ENCODE peak calls at places on chromosome 17, in five cellular contexts. One of them, this sample, is unnamed. For H3K9me3, the result is how much of the 10 kb centered on the place peaks cover.

GRCh38 chr17:75721463-75722011 is 278 bp downstream of the ITGB4 start:
- DNase-seq in H9: no peak
- DNase-seq in H1: peak
- DNase-seq in trophoblast cell: no peak
- DNase-seq in neuronal stem cell: no peak
- DNase-seq in this sample: no peak

GRCh38 chr17:47948706-47949196 is 7.4 kb downstream of the PNPO start:
- DNase-seq in H1: no peak
- DNase-seq in H9: no peak
- DNase-seq in trophoblast cell: no peak
- DNase-seq in neuronal stem cell: no peak
- DNase-seq in this sample: no peak

GRCh38 chr17:64223931-64224657 is 39.0 kb downstream of the TEX2 start:
- DNase-seq in trophoblast cell: no peak
- DNase-seq in H1: no peak
- DNase-seq in neuronal stem cell: no peak
- DNase-seq in H9: no peak
- DNase-seq in this sample: no peak

GRCh38 chr17:77579131-77579530 is 379.4 kb upstream of the TNRC6C start:
- DNase-seq in neuronal stem cell: no peak
- DNase-seq in H1: no peak
- DNase-seq in trophoblast cell: no peak
- DNase-seq in H9: no peak
- DNase-seq in this sample: no peak

GRCh38 chr17:42389135-42389417 is 834 bp upstream of the STAT3 start:
- DNase-seq in neuronal stem cell: no peak
- DNase-seq in trophoblast cell: no peak
- DNase-seq in H9: no peak
- DNase-seq in H1: no peak
- DNase-seq in this sample: no peak

GRCh38 chr17:49993423-49994037 is 1.5 kb downstream of the DLX3 start:
- DNase-seq in H9: peak
- DNase-seq in trophoblast cell: peak
- DNase-seq in H1: peak
- DNase-seq in neuronal stem cell: no peak
- DNase-seq in this sample: no peak

GRCh38 chr17:78779848-78780247 is 2.2 kb downstream of the CYTH1 start:
- DNase-seq in H1: no peak
- DNase-seq in trophoblast cell: no peak
- DNase-seq in neuronal stem cell: no peak
- DNase-seq in H9: no peak
- DNase-seq in this sample: no peak

GRCh38 chr17:12622726-12623125 is 43.0 kb upstream of the MYOCD start:
- DNase-seq in neuronal stem cell: no peak
- DNase-seq in H1: no peak
- DNase-seq in H9: no peak
- DNase-seq in trophoblast cell: peak
- DNase-seq in this sample: peak

GRCh38 chr17:67491009-67491677 is 114.1 kb downstream of the PITPNC1 start:
- DNase-seq in H1: peak
- DNase-seq in neuronal stem cell: no peak
- DNase-seq in H9: peak
- DNase-seq in trophoblast cell: peak
- DNase-seq in this sample: peak

GRCh38 chr17:79078476-79079190 is 4.0 kb downstream of the ENGASE start:
- DNase-seq in H9: no peak
- DNase-seq in trophoblast cell: no peak
- DNase-seq in H1: no peak
- DNase-seq in neuronal stem cell: no peak
- DNase-seq in this sample: no peak

DNA sequence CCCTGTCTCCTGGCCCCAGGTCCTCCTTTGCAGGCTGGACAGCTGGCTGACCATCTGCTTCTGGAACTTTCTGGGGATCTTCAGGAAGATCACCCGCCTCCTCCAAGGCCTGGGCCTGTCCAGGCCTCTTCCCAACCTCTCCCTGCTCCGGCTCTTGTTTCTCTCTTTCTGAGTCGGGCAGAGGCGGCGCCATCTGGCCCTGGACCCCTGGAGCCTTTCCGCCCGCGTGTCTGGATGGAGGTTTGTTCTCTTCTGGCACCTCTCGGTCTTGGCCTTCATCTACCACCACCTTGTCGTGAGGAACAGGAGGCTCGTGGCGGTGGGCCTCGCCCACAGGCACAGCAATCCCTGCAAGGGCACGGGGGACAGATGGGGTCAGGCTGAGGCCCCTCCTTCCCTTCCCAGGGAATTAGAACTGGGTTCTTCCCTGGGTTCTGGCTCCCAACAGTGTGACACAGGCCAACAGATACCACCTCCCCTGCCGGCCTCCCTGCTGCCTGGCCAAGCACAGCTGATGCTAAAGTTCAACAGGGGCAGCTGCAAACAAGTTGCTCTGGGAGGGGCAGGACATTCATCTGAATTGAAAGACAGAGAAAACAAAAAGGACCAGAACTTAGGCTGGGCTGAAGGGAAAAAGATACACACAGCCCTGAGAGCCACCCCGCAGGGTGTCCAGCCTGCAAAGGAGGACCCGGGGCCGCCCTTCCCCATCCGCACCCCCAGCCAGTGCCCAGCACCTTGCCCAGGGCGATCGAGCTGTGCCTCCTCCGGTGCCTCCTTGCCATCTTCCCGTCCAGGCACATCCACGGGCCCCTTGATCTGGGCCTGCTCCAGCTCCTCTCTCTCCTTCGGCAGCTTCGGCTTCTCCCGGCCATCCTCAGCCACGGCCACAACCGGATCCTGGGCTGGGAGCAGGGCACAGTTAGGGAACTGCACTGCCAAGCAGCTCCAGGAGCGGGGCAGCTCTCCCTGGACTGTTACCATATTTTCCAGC is 13.5 kb downstream of the NDUFAF8 start:
- DNase-seq in neuronal stem cell: no peak
- DNase-seq in trophoblast cell: no peak
- DNase-seq in H9: no peak
- DNase-seq in H1: no peak
- DNase-seq in this sample: no peak
- H2BK12ac ChIP-seq in neuronal stem cell: no peak
- H2BK12ac ChIP-seq in trophoblast cell: no peak
- H2BK12ac ChIP-seq in H9: no peak
- H2BK12ac ChIP-seq in H1: no peak
- H2BK12ac ChIP-seq in this sample: no peak

DNA sequence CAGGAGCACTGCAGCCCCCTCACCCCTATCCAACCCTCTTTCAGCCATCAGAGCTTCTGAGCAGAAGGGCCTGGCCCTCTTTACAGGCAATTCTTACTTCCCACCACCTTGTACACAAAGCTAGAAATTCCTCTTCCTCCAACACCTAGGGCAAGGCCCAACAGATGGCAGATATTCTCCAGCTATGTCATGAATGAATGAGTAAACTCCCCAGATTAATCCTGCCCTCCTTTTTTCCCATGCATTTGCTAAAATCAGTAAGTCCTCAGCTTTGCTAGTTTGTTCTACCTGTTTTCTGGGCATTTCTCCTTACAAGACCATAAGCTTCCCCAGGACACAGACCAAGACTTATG is 20.4 kb upstream of the MRPS23 start:
- DNase-seq in neuronal stem cell: no peak
- DNase-seq in H1: no peak
- DNase-seq in trophoblast cell: no peak
- DNase-seq in H9: no peak
- DNase-seq in this sample: no peak
- H3K23ac ChIP-seq in neuronal stem cell: peak
- H3K23ac ChIP-seq in H1: no peak
- H3K23ac ChIP-seq in trophoblast cell: no peak
- H3K23ac ChIP-seq in H9: no peak
- H3K23ac ChIP-seq in this sample: peak

GRCh38 chr17:22460461-22461063 is 768.2 kb downstream of the KCNJ18 start:
- DNase-seq in trophoblast cell: no peak
- DNase-seq in H9: no peak
- DNase-seq in neuronal stem cell: no peak
- DNase-seq in H1: no peak
- DNase-seq in this sample: no peak
- H3K9me3 ChIP-seq in trophoblast cell: half or more
- H3K9me3 ChIP-seq in H9: half or more
- H3K9me3 ChIP-seq in neuronal stem cell: under half
- H3K9me3 ChIP-seq in H1: half or more
- H3K9me3 ChIP-seq in this sample: under half

GRCh38 chr17:44351961-44352921 is 7.1 kb downstream of the GRN start:
- DNase-seq in neuronal stem cell: no peak
- DNase-seq in trophoblast cell: no peak
- DNase-seq in H1: no peak
- DNase-seq in H9: peak
- DNase-seq in this sample: no peak

GRCh38 chr17:44353656-44354331 is 8.7 kb downstream of the GRN start:
- DNase-seq in neuronal stem cell: no peak
- DNase-seq in H9: peak
- DNase-seq in H1: peak
- DNase-seq in trophoblast cell: peak
- DNase-seq in this sample: peak

GRCh38 chr17:44354582-44355309 is 8.9 kb downstream of the FAM171A2 start:
- DNase-seq in H9: peak
- DNase-seq in trophoblast cell: peak
- DNase-seq in H1: peak
- DNase-seq in neuronal stem cell: peak
- DNase-seq in this sample: no peak

GRCh38 chr17:44351464-44351863 is 6.4 kb downstream of the GRN start:
- DNase-seq in H9: no peak
- DNase-seq in H1: no peak
- DNase-seq in neuronal stem cell: no peak
- DNase-seq in trophoblast cell: no peak
- DNase-seq in this sample: no peak

DNA sequence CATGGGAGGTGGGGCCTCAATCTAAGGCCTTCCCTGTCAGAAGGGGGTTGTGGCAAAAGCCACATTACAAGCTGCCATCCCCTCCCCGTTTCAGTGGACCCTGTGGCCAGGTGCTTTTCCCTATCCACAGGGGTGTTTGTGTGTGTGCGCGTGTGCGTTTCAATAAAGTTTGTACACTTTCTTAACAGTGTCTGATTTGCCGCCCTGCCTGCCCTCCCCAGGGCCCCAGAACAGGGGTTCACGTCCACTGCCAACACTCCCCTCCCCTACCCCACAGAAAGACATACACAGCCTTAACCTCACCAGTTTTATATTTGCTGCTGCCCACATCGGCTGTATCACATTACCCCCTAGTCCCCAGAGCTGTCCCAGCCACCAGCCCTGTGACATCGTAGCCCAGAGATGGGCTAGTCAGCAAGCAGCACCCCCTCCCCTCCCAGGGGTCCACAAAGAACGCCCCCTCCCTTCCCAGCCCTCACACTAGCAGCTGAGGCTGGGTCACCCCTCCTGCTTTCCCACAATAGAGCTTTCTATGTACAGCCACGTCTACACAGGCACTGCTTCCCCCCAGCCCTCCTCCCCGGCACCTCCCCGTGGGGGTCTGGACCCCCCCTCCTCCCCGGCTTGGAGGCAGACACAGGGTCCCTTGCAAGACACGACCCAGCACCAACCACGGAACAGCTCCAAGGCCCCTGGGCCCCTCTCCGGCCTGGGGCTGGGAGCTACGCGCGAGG is 8.0 kb downstream of the GRN start:
- DNase-seq in trophoblast cell: no peak
- DNase-seq in H1: no peak
- DNase-seq in H9: peak
- DNase-seq in neuronal stem cell: no peak
- DNase-seq in this sample: no peak
- H2BK12ac ChIP-seq in trophoblast cell: no peak
- H2BK12ac ChIP-seq in H1: no peak
- H2BK12ac ChIP-seq in H9: no peak
- H2BK12ac ChIP-seq in neuronal stem cell: peak
- H2BK12ac ChIP-seq in this sample: no peak

GRCh38 chr17:38701504-38702165 is 3.4 kb upstream of the MLLT6 start:
- DNase-seq in neuronal stem cell: peak
- DNase-seq in trophoblast cell: peak
- DNase-seq in H9: no peak
- DNase-seq in H1: no peak
- DNase-seq in this sample: peak
- H3K23ac ChIP-seq in neuronal stem cell: no peak
- H3K23ac ChIP-seq in trophoblast cell: no peak
- H3K23ac ChIP-seq in H9: no peak
- H3K23ac ChIP-seq in H1: no peak
- H3K23ac ChIP-seq in this sample: no peak

DNA sequence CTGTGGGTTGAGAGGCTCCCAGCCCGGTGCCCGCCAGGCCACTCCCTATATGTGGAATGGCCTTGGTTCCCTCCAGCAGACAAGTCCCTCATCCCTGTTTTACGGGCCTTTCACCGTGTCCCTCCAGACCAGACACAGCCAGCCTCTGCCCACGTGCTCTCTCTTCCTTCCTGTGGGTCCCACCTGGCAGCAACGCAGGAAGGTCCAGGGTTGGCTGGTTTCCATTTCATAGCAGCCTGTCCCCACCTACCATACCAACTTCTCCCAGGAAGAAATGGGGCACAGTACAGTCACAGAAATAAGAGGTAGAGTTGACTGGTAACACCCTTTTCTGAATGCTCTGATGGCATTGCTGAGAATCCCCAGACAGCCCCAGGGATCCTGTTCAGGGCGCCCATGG is 34.9 kb downstream of the PLD6 start:
- DNase-seq in H1: no peak
- DNase-seq in trophoblast cell: no peak
- DNase-seq in neuronal stem cell: no peak
- DNase-seq in H9: no peak
- DNase-seq in this sample: no peak
- H3K9me3 ChIP-seq in H1: under half
- H3K9me3 ChIP-seq in trophoblast cell: under half
- H3K9me3 ChIP-seq in neuronal stem cell: under half
- H3K9me3 ChIP-seq in H9: under half
- H3K9me3 ChIP-seq in this sample: under half

DNA sequence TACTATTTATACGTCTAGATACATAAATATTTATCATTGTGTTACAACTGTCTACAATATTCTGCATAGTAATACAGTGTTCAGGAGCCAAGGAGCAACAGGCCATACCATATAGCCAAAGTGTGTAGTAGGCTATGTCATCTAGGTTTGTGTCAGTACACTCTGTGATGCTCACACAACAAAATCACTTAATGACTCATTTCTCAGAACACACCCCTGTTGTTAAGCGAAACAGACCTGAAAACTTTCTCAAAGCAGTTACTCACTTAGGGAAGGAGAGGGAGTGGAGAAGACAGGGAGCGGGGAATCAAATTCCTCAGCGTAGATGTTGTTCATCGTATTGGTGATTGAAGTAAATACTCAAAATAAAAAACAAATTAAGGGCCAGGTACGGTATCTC is 269.5 kb downstream of the STX8 start:
- DNase-seq in H1: no peak
- DNase-seq in H9: no peak
- DNase-seq in trophoblast cell: peak
- DNase-seq in neuronal stem cell: no peak
- DNase-seq in this sample: peak
- H2BK12ac ChIP-seq in H1: no peak
- H2BK12ac ChIP-seq in H9: no peak
- H2BK12ac ChIP-seq in trophoblast cell: no peak
- H2BK12ac ChIP-seq in neuronal stem cell: no peak
- H2BK12ac ChIP-seq in this sample: no peak

DNA sequence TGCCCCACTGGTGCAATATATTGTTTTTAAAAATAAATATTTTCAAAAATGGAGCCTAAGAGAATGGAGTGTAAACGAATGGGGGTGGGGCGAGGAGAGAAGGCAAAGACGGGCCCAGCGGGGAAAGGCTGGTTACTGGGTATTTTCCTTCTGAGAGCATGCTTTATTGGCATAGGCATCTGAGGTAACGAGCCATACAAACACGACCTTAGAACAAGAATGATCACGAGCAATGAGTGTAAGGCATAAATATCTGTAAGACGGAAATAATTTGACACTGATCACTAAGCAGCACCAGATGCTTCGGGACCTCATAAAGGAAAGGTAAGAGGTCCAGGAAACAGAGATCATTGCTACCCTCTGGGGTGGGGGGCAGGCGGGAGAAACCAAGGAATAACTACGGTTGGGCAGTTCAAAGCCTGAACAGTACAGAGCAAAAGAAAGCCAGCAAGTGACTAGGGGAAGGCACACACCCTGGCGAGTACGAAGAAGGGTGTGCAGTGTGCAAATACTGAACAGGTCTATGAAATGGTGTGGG is 953 bp downstream of the SSH2 start:
- DNase-seq in trophoblast cell: peak
- DNase-seq in neuronal stem cell: peak
- DNase-seq in H1: peak
- DNase-seq in H9: peak
- DNase-seq in this sample: peak
- H3K23ac ChIP-seq in trophoblast cell: no peak
- H3K23ac ChIP-seq in neuronal stem cell: peak
- H3K23ac ChIP-seq in H1: no peak
- H3K23ac ChIP-seq in H9: no peak
- H3K23ac ChIP-seq in this sample: no peak